ENCODE peak calls at places on chromosomes 12 and 14, in ten cellular contexts. A, Q, B, T, Y, C, H, Z, X and L are unnamed samples.

GRCh38 chr14:38959021-38959420 is 144.0 kb downstream of the SEC23A start:
- DNase-seq in H (no peak), Q (no peak), T (no peak), Z (no peak), B (no peak), A (no peak), X (no peak), C (no peak), Y (no peak), L (no peak)

GRCh38 chr12:25755681-25756260 is 202.7 kb upstream of the LMNTD1 start:
- DNase-seq in A (no peak), H (no peak), C (no peak), Z (no peak), Q (no peak), B (no peak), X (no peak), Y (no peak), T (no peak), L (no peak)

GRCh38 chr14:86815341-86815740 is 1177.6 kb downstream of the GALC start:
- DNase-seq in C (no peak), A (no peak), X (no peak), B (no peak), H (no peak), T (no peak), Z (no peak), Q (no peak), Y (no peak), L (no peak)

GRCh38 chr12:109910969-109911348 is 10.9 kb downstream of the TCHP start:
- DNase-seq in Z (no peak), X (no peak), Y (no peak), Q (peak), B (no peak), H (no peak), C (no peak), A (no peak), T (no peak), L (no peak)

GRCh38 chr12:5243014-5243413 is 188.9 kb upstream of the NTF3 start:
- DNase-seq in Z (no peak), A (no peak), X (no peak), C (no peak), Q (no peak), T (no peak), Y (no peak), H (no peak), B (no peak), L (no peak)

GRCh38 chr14:90697146-90697545 is 119.1 kb downstream of the TTC7B start:
- DNase-seq in Z (no peak), C (no peak), X (no peak), Q (no peak), H (no peak), B (no peak), Y (no peak), T (no peak), A (no peak), L (no peak)

GRCh38 chr14:78227466-78228077 is 57.4 kb downstream of the NRXN3 start:
- DNase-seq in T (no peak), B (no peak), Z (no peak), Y (no peak), A (no peak), Q (no peak), X (no peak), H (no peak), C (no peak), L (no peak)

GRCh38 chr12:121038861-121039654 is at the start of gene OASL:
- DNase-seq in A (no peak), B (no peak), X (no peak), Z (no peak), Y (no peak), C (no peak), T (peak), Q (peak), H (no peak), L (peak)

GRCh38 chr14:22887990-22888378 is 5.0 kb downstream of the REM2 start:
- DNase-seq in T (peak), Y (no peak), A (no peak), B (no peak), X (no peak), C (no peak), Z (no peak), H (no peak), Q (peak), L (no peak)

GRCh38 chr12:62332598-62332997 is 72.4 kb downstream of the USP15 start:
- DNase-seq in Y (no peak), Q (no peak), B (no peak), C (no peak), T (no peak), A (no peak), H (peak), X (no peak), Z (no peak), L (peak)

GRCh38 chr12:52860102-52860838 is 11.5 kb upstream of the KRT78 start:
- DNase-seq in T (no peak), A (no peak), Q (no peak), Y (no peak), X (no peak), C (no peak), Z (no peak), B (no peak), H (peak), L (no peak)

GRCh38 chr14:31113794-31114193 is 87.6 kb upstream of the STRN3 start:
- DNase-seq in C (no peak), Q (no peak), Y (no peak), X (no peak), B (no peak), T (no peak), H (no peak), Z (no peak), A (no peak), L (no peak)
- TF ChIP-seq CTCF in C (no peak), Q (no peak), Y (no peak), X (no peak), B (no peak), T (no peak), H (no peak), Z (no peak), A (no peak), L (no peak)

GRCh38 chr14:71012888-71013287 is 105.6 kb downstream of the PCNX1 start:
- DNase-seq in Z (no peak), T (no peak), X (no peak), Q (no peak), Y (no peak), B (no peak), H (no peak), C (no peak), A (no peak), L (no peak)

GRCh38 chr14:71006200-71006563 is 98.9 kb downstream of the PCNX1 start:
- DNase-seq in B (no peak), A (no peak), C (no peak), T (no peak), H (no peak), Z (no peak), Y (no peak), X (no peak), Q (no peak), L (no peak)

GRCh38 chr14:71013551-71014192 is 106.4 kb downstream of the PCNX1 start:
- DNase-seq in Q (no peak), T (no peak), Y (no peak), B (no peak), H (no peak), A (no peak), Z (no peak), X (no peak), C (no peak), L (no peak)

GRCh38 chr14:71011479-71011878 is 104.2 kb downstream of the PCNX1 start:
- DNase-seq in Z (no peak), Y (no peak), T (no peak), C (no peak), Q (no peak), B (no peak), X (no peak), A (no peak), H (no peak), L (no peak)
- TF ChIP-seq CTCF in Z (peak), Y (no peak), T (no peak), C (peak), Q (peak), B (peak), X (peak), A (no peak), H (no peak), L (no peak)

GRCh38 chr14:92199763-92200162 is 78.0 kb downstream of the CPSF2 start:
- DNase-seq in Z (no peak), C (no peak), T (no peak), B (no peak), A (no peak), X (no peak), Y (no peak), H (no peak), Q (no peak), L (no peak)
- TF ChIP-seq CTCF in Z (peak), C (no peak), T (no peak), B (no peak), A (no peak), X (no peak), Y (no peak), H (no peak), Q (no peak), L (peak)

GRCh38 chr12:2052861-2053674 is at the start of gene CACNA1C:
- DNase-seq in Q (peak), Y (peak), B (peak), T (peak), H (no peak), A (no peak), Z (no peak), C (peak), X (no peak), L (peak)
- TF ChIP-seq CTCF in Q (peak), Y (peak), B (peak), T (no peak), H (peak), A (peak), Z (peak), C (peak), X (peak), L (peak)

DNA sequence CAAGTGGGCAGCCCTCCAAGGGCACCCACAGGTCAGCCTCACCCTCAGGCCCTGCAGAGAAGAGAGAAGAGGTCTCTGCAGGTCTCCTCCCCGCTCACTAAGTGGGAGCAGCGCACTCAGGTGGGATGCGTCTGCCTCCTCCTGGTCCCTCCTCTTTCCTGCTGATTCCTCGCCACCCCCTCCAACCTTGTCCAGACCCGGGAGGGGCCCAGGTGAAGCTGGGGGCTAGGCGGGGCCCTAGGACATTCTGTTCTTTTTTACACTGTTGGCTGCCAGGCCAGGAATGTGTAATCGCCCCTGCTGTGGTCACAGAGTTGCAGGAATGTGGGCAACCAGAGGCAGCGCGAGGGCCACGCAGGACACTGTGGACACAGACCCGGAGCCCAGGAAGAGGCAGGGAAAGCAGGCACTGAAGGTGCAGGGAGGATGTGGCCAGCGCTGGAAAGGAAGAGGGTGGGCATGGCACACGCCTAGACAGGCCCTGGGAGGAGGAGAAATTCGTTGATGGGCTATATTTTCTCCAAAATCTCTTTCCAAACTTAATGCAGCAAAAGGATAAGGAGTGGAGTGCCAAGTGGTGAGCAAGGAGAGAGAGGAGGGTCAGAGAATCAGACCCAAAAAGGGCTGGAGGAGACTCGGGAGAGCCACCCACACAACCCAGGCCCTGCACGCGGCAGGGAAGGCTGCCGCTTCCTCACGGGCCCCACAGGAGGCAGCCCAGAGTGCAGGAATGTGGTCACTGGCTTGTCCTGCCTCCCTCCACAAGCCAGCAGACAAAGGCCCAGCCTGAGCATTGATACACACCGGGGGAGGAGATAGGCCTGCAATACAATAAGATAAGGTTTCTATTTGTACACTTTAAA is 947 bp upstream of the SCNN1A start:
- DNase-seq in C (no peak), B (no peak), Z (no peak), H (no peak), T (peak), Q (no peak), A (peak), X (no peak), Y (peak), L (no peak)
- TF ChIP-seq CTCF in C (peak), B (peak), Z (peak), H (peak), T (no peak), Q (no peak), A (no peak), X (peak), Y (peak), L (peak)

GRCh38 chr12:47818382-47818700 is 1.4 kb downstream of the HDAC7 start:
- DNase-seq in B (no peak), X (no peak), C (no peak), Y (no peak), Z (no peak), T (no peak), A (no peak), H (no peak), Q (no peak), L (no peak)

GRCh38 chr12:47819544-47819901 is 180 bp downstream of the HDAC7 start:
- DNase-seq in X (no peak), Q (no peak), C (no peak), Y (no peak), H (no peak), B (no peak), Z (no peak), A (no peak), T (no peak), L (no peak)

GRCh38 chr12:47819902-47820630 is at the start of gene HDAC7:
- DNase-seq in Z (peak), T (peak), B (peak), C (no peak), A (peak), Q (peak), X (no peak), H (no peak), Y (peak), L (peak)

GRCh38 chr12:47818007-47818376 is 1.7 kb downstream of the HDAC7 start:
- DNase-seq in H (no peak), X (no peak), A (no peak), Y (no peak), B (no peak), T (peak), Q (no peak), Z (peak), C (no peak), L (no peak)

DNA sequence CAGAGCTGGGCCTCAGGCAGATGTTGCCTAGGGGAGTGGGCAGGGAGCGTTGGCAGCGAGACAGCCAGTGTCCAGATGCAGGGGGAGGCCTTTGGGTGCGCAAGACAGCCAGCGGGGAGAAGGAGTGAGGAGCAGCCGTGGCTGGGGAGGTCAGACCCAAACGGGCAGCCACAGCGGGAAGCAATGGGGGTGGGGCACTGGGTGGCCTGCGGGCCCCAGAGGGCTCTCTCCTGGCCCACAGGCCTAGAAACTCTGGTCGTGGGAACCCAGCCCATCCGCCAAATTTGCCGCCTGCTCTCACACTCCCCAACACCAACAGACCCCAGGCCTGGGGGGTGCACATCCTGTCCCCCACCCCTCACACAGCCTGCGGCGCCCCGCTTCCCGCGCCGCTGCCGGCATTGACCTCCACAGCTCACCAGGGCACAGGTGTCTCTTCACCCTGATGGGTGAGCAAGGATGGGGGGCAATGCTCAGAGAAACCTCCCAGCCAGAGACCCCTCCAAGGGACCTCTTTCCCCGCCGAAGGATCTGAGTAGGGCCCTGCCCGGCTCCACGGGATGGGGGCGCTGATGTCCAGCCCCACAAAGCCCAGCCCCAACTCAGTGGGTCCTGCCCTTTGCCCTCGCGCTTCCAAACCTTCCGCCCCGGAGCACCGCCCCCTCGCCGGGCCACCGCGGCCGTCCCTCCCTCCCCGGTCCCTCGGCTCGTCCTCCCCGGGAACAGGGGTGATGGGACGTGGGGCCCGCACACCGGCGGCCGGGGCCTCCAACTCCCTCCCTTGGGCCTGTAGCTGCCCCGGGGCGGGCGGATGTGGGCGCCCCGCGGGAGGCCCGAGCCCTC is 781 bp downstream of the HDAC7 start:
- DNase-seq in Z (peak), B (peak), A (no peak), C (no peak), Q (peak), X (no peak), H (no peak), T (peak), Y (peak), L (no peak)
- TF ChIP-seq CTCF in Z (peak), B (peak), A (no peak), C (peak), Q (peak), X (peak), H (peak), T (peak), Y (no peak), L (peak)